ENCODE peak calls at places on chromosomes 3 and 15, in four cellular contexts. E is GM12891, W is K562, N is HL-60. S is an unnamed sample.

GRCh38 chr3:125585595-125586223 is 9.6 kb downstream of the OSBPL11 start:
- DNase-seq in E (no peak), W (peak), N (peak), S (no peak)

GRCh38 chr15:42066764-42067415 is 27.5 kb downstream of the PLA2G4D start:
- DNase-seq in E (no peak), W (no peak), N (no peak), S (no peak)

GRCh38 chr3:22606938-22607337 is 596.2 kb upstream of the UBE2E2 start:
- DNase-seq in E (no peak), W (no peak), N (no peak), S (no peak)

GRCh38 chr3:160486459-160486869 is 36.9 kb upstream of the TRIM59 start:
- DNase-seq in E (no peak), W (peak), N (no peak), S (no peak)

GRCh38 chr3:181302960-181303359 is 313.4 kb upstream of the DNAJC19 start:
- DNase-seq in E (no peak), W (no peak), N (no peak), S (no peak)

GRCh38 chr3:39383190-39383912 is at the start of gene SLC25A38:
- DNase-seq in E (peak), W (peak), N (peak), S (no peak)

GRCh38 chr3:52216585-52217408 is 8.6 kb downstream of the TLR9 start:
- DNase-seq in E (no peak), W (no peak), N (no peak), S (no peak)

GRCh38 chr3:80676869-80677268 is 909.1 kb upstream of the ROBO1 start:
- DNase-seq in E (no peak), W (no peak), N (no peak), S (no peak)

GRCh38 chr3:139558351-139559170 is 19.0 kb upstream of the RBP1 start:
- DNase-seq in E (no peak), W (no peak), N (no peak), S (no peak)

GRCh38 chr3:168117853-168118313 is 22.2 kb upstream of the GOLIM4 start:
- DNase-seq in E (no peak), W (peak), N (no peak), S (no peak)

GRCh38 chr3:108090066-108090700 is 648 bp downstream of the CD47 start:
- DNase-seq in E (no peak), W (peak), N (no peak), S (no peak)

DNA sequence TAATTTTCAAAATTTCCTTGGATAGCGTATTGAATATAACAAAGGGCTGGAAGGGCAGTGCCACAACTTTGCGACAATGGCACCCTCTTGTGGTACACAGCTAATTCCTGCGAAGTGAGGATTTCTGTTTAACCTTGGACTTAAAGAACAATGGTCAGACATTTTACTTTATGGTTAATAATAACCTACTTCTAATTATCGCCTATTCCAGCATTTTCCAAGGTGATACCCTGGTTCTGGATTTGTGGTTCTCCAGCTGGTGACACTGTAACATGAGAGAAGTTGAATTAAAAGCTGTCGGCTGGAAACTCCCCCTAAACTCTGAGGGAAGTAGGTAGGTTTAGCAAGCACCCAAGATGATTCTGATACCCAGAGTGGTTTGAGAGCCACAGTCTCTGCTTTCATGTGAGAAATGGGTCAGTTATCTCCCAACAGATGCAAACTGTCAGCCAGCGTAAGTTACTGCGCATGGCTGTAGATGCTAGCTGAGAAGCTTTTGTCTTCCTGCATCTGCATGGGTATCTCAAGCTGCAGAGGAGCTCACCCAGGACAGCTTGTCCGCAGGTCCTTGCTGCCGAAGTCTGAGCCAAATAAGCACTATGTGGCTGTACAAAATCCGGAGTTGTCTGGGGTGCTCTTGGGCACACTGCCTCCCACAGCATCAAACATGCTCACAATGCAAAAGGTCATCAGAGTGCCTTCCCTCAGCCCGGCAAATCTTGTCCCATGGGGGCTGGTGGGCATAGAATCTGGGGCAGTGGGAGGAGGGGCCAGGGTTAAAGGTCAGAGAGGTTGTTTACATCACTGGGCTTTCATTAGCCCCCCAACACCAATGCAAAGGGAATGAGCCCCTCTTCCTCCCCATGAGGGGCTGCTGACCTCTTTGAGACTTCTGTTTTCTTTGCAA is 6.6 kb upstream of the CHSY1 start:
- DNase-seq in E (no peak), W (peak), N (no peak), S (peak)
- TF ChIP-seq SPI1 in E (no peak), W (no peak), N (no peak), S (no peak)

GRCh38 chr15:23565395-23566069 is at the start of gene MKRN3:
- DNase-seq in E (no peak), W (peak), N (peak), S (no peak)
- TF ChIP-seq SPI1 in E (no peak), W (peak), N (peak), S (no peak)

DNA sequence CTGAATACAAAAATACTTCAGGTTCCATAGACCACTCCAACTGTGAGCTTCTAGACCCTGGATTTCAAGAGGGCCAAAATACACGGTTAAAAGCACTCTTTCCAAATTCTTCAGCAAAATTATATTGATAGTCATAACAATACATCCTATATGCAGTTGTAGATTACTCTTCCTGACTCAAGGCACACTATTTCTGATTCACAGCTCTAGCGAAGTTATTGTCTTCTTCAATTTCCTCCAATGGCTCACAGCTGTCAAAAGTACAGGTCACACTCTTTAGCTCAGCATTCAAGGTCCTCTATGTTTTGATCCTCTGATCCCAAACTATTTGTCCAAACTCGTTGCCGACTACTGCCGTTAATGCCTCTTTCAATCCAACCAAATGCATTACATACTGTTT is 13.5 kb upstream of the CCDC80 start:
- DNase-seq in E (no peak), W (no peak), N (no peak), S (no peak)
- TF ChIP-seq SPI1 in E (no peak), W (no peak), N (no peak), S (no peak)

GRCh38 chr15:82159922-82160321 is 102.6 kb downstream of the EFL1 start:
- DNase-seq in E (no peak), W (no peak), N (no peak), S (no peak)
- TF ChIP-seq SPI1 in E (peak), W (no peak), N (no peak), S (no peak)

GRCh38 chr3:64031540-64032533 is 8.5 kb upstream of the PSMD6 start:
- DNase-seq in E (no peak), W (no peak), N (no peak), S (no peak)
- TF ChIP-seq SPI1 in E (no peak), W (no peak), N (no peak), S (no peak)

GRCh38 chr3:145370870-145371269 is 790.1 kb downstream of the PLOD2 start:
- DNase-seq in E (no peak), W (no peak), N (no peak), S (no peak)
- TF ChIP-seq SPI1 in E (no peak), W (no peak), N (no peak), S (no peak)

GRCh38 chr3:65638301-65638700 is 400.4 kb downstream of the MAGI1 start:
- DNase-seq in E (no peak), W (no peak), N (no peak), S (no peak)

GRCh38 chr3:65641041-65641440 is 397.7 kb downstream of the MAGI1 start:
- DNase-seq in E (no peak), W (no peak), N (no peak), S (no peak)

GRCh38 chr3:65647369-65647768 is 391.3 kb downstream of the MAGI1 start:
- DNase-seq in E (no peak), W (no peak), N (no peak), S (no peak)

GRCh38 chr3:65639444-65639843 is 399.3 kb downstream of the MAGI1 start:
- DNase-seq in E (no peak), W (no peak), N (no peak), S (no peak)

GRCh38 chr3:65642903-65643302 is 395.8 kb downstream of the MAGI1 start:
- DNase-seq in E (no peak), W (no peak), N (no peak), S (no peak)
- TF ChIP-seq SPI1 in E (no peak), W (no peak), N (no peak), S (no peak)

DNA sequence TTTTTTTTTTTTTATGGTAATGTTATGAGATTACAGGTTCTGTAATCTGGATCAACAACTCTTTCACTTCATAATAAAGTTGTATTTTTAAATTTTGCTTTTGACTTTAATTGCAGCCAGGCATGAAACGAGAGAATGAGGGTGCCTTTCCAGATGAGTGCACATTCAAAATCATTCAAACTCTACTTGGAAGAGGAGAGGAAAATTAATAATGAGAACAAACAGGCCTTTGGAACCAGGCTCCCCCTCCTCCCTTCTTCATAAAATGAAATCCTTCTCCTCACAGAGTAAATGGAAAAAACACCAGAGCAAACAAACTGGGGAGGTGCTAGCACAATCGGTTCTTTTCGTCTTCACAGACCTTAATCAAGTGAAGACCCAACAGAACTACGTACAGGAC is 77.0 kb upstream of the LRIG1 start:
- DNase-seq in E (no peak), W (no peak), N (no peak), S (no peak)
- TF ChIP-seq SPI1 in E (no peak), W (no peak), N (no peak), S (no peak)

DNA sequence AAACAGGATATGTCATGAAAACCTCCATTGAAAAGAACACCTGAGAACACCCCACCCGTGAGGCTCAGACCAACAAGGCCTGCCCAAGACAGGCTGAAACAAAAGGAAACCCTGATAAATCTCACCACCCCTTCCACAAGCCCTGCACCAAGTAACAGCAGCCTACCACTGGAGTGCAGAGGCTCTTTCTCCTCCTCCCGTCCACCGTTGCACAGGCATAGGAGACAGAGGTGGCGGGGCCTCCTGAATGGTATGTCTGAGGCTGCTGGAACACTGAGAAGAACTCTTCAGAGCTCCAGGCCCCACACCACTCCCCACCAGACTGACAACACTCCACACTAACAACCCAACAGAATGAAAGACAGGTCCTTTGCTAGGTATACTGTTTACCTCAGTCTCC is 21.4 kb downstream of the CHDH start:
- DNase-seq in E (no peak), W (no peak), N (no peak), S (no peak)
- TF ChIP-seq SPI1 in E (no peak), W (no peak), N (no peak), S (no peak)